ENCODE peak calls at places on chromosomes 7 and 10, in six cellular contexts. One of them, this sample, is unnamed.

GRCh38 chr10:99983280-99983988 is 26.3 kb downstream of the DNMBP start:
- DNase-seq in HCT116: no peak
- DNase-seq in GM23338: no peak
- DNase-seq in transverse colon: no peak
- DNase-seq in H1: no peak
- DNase-seq in suprapubic skin: no peak
- DNase-seq in this sample: no peak

GRCh38 chr7:74228951-74229900 is 19.4 kb downstream of the LAT2 start:
- DNase-seq in transverse colon: no peak
- DNase-seq in suprapubic skin: no peak
- DNase-seq in GM23338: no peak
- DNase-seq in HCT116: no peak
- DNase-seq in H1: no peak
- DNase-seq in this sample: no peak

GRCh38 chr7:138776156-138776833 is 21.5 kb upstream of the TMEM213 start:
- DNase-seq in suprapubic skin: peak; percentile 18
- DNase-seq in HCT116: no peak
- DNase-seq in transverse colon: no peak
- DNase-seq in GM23338: no peak
- DNase-seq in H1: no peak
- DNase-seq in this sample: no peak

GRCh38 chr10:101007915-101008822 is 8.6 kb downstream of the LZTS2 start:
- DNase-seq in suprapubic skin: no peak
- DNase-seq in HCT116: no peak
- DNase-seq in GM23338: no peak
- DNase-seq in H1: no peak
- DNase-seq in transverse colon: no peak
- DNase-seq in this sample: no peak

GRCh38 chr7:151244156-151244870 is 4.2 kb downstream of the SMARCD3 start:
- DNase-seq in GM23338: peak; percentile 85
- DNase-seq in H1: no peak
- DNase-seq in transverse colon: peak; percentile 51
- DNase-seq in HCT116: no peak
- DNase-seq in suprapubic skin: no peak
- DNase-seq in this sample: no peak

GRCh38 chr7:35485436-35485835 is 209.5 kb downstream of the HERPUD2 start:
- DNase-seq in GM23338: no peak
- DNase-seq in suprapubic skin: no peak
- DNase-seq in H1: no peak
- DNase-seq in transverse colon: no peak
- DNase-seq in HCT116: no peak
- DNase-seq in this sample: no peak

GRCh38 chr7:25557379-25557916 is 329.2 kb upstream of the NPVF start:
- DNase-seq in suprapubic skin: no peak
- DNase-seq in HCT116: no peak
- DNase-seq in H1: no peak
- DNase-seq in transverse colon: no peak
- DNase-seq in GM23338: no peak
- DNase-seq in this sample: no peak

GRCh38 chr10:17430647-17431355 is 23.6 kb downstream of the ST8SIA6 start:
- DNase-seq in H1: no peak
- DNase-seq in transverse colon: peak; percentile 72
- DNase-seq in GM23338: peak; percentile 82
- DNase-seq in suprapubic skin: no peak
- DNase-seq in HCT116: peak; percentile 54
- DNase-seq in this sample: no peak

GRCh38 chr10:15439381-15439837 is 68.3 kb upstream of the FAM171A1 start:
- DNase-seq in transverse colon: peak; percentile 19
- DNase-seq in suprapubic skin: no peak
- DNase-seq in HCT116: no peak
- DNase-seq in H1: no peak
- DNase-seq in GM23338: peak; percentile 65
- DNase-seq in this sample: no peak

GRCh38 chr7:132049462-132050304 is 493.3 kb upstream of the PODXL start:
- DNase-seq in H1: no peak
- DNase-seq in HCT116: peak; percentile 16
- DNase-seq in suprapubic skin: no peak
- DNase-seq in GM23338: peak; percentile 78
- DNase-seq in transverse colon: peak; percentile 58
- DNase-seq in this sample: no peak

GRCh38 chr10:120473593-120473992 is 16.6 kb downstream of the PLPP4 start:
- DNase-seq in suprapubic skin: no peak
- DNase-seq in transverse colon: no peak
- DNase-seq in GM23338: no peak
- DNase-seq in HCT116: no peak
- DNase-seq in H1: no peak
- DNase-seq in this sample: no peak

GRCh38 chr7:5214641-5215040 is 24.6 kb downstream of the WIPI2 start:
- DNase-seq in HCT116: no peak
- DNase-seq in transverse colon: no peak
- DNase-seq in GM23338: no peak
- DNase-seq in suprapubic skin: peak; percentile 43
- DNase-seq in H1: no peak
- DNase-seq in this sample: no peak

GRCh38 chr7:102306916-102307677 is 20.4 kb downstream of the SH2B2 start:
- DNase-seq in HCT116: no peak
- DNase-seq in suprapubic skin: no peak
- DNase-seq in H1: peak; percentile 47
- DNase-seq in transverse colon: peak; percentile 89
- DNase-seq in GM23338: peak; percentile 80
- DNase-seq in this sample: no peak

GRCh38 chr7:73685311-73685710 is 1.9 kb downstream of the BUD23 start:
- DNase-seq in suprapubic skin: no peak
- DNase-seq in GM23338: no peak
- DNase-seq in H1: no peak
- DNase-seq in HCT116: no peak
- DNase-seq in transverse colon: no peak
- DNase-seq in this sample: no peak

GRCh38 chr10:1024103-1024502 is 1.6 kb downstream of the IDI2 start:
- DNase-seq in transverse colon: no peak
- DNase-seq in HCT116: no peak
- DNase-seq in H1: no peak
- DNase-seq in GM23338: no peak
- DNase-seq in suprapubic skin: no peak
- DNase-seq in this sample: no peak

GRCh38 chr10:27248215-27248614 is 7.6 kb upstream of the ACBD5 start:
- DNase-seq in H1: no peak
- DNase-seq in HCT116: no peak
- DNase-seq in transverse colon: no peak
- DNase-seq in GM23338: no peak
- DNase-seq in suprapubic skin: no peak
- DNase-seq in this sample: no peak

GRCh38 chr10:115861864-115862263 is 411.1 kb downstream of the GFRA1 start:
- DNase-seq in suprapubic skin: no peak
- DNase-seq in transverse colon: no peak
- DNase-seq in HCT116: no peak
- DNase-seq in GM23338: no peak
- DNase-seq in H1: no peak
- DNase-seq in this sample: no peak

GRCh38 chr7:8128457-8129322 is 133.3 kb downstream of the ICA1 start:
- DNase-seq in suprapubic skin: no peak
- DNase-seq in HCT116: no peak
- DNase-seq in H1: no peak
- DNase-seq in GM23338: no peak
- DNase-seq in transverse colon: no peak
- DNase-seq in this sample: no peak

GRCh38 chr10:516766-517165 is 172.7 kb downstream of the DIP2C start:
- DNase-seq in GM23338: no peak
- DNase-seq in H1: no peak
- DNase-seq in transverse colon: no peak
- DNase-seq in suprapubic skin: no peak
- DNase-seq in HCT116: no peak
- DNase-seq in this sample: no peak

GRCh38 chr10:62687230-62687748 is 117.2 kb upstream of the ADO start:
- DNase-seq in GM23338: no peak
- DNase-seq in HCT116: no peak
- DNase-seq in H1: no peak
- DNase-seq in suprapubic skin: no peak
- DNase-seq in transverse colon: no peak
- DNase-seq in this sample: no peak

GRCh38 chr10:32332299-32332750 is 14.6 kb downstream of the EPC1 start:
- DNase-seq in GM23338: no peak
- DNase-seq in suprapubic skin: no peak
- DNase-seq in H1: no peak
- DNase-seq in HCT116: no peak
- DNase-seq in transverse colon: peak; percentile 30
- DNase-seq in this sample: no peak

GRCh38 chr7:128129224-128129864 is 98.1 kb upstream of the LRRC4 start:
- DNase-seq in HCT116: no peak
- DNase-seq in transverse colon: no peak
- DNase-seq in H1: no peak
- DNase-seq in GM23338: no peak
- DNase-seq in suprapubic skin: no peak
- DNase-seq in this sample: no peak

GRCh38 chr10:131831561-131831960 is 69.2 kb upstream of the PPP2R2D start:
- DNase-seq in suprapubic skin: peak; percentile 71
- DNase-seq in H1: no peak
- DNase-seq in GM23338: no peak
- DNase-seq in transverse colon: no peak
- DNase-seq in HCT116: no peak
- DNase-seq in this sample: no peak

GRCh38 chr7:69635572-69636190 is 37.4 kb downstream of the AUTS2 start:
- DNase-seq in transverse colon: no peak
- DNase-seq in suprapubic skin: no peak
- DNase-seq in H1: no peak
- DNase-seq in HCT116: no peak
- DNase-seq in GM23338: no peak
- DNase-seq in this sample: no peak

DNA sequence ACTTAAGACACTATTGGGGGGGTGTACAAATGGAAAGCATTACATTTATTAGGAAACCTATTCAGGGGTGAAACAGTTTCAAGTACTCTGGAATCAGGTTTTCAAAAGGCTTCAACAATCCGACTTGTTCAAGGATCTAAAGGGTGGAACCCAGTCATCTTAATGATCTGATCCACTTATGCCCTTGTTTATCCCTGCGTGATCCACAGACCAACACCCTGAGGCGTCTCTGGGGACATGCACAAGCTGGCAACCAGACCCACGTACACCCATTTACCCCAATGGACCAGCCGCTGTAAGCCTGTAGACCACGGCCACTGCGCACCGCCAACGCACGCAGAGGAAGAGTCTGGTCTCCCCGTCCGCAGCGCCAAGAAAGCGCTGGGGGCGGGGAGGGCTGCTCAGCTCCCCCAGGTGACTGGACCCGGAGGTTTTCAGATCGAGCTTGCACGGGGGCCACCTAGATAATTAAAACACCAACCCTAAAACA is 13.4 kb downstream of the HNRNPF start:
- DNase-seq in suprapubic skin: no peak
- DNase-seq in transverse colon: no peak
- DNase-seq in H1: no peak
- DNase-seq in HCT116: no peak
- DNase-seq in GM23338: peak; percentile 39
- DNase-seq in this sample: no peak
- TF ChIP-seq POLR2AphosphoS5 in suprapubic skin: no peak
- TF ChIP-seq POLR2AphosphoS5 in transverse colon: no peak
- TF ChIP-seq POLR2AphosphoS5 in H1: no peak
- TF ChIP-seq POLR2AphosphoS5 in HCT116: no peak
- TF ChIP-seq POLR2AphosphoS5 in GM23338: no peak
- TF ChIP-seq POLR2AphosphoS5 in this sample: no peak

GRCh38 chr7:154677454-154677853 is 325.5 kb downstream of the PAXIP1 start:
- DNase-seq in HCT116: no peak
- DNase-seq in GM23338: no peak
- DNase-seq in transverse colon: no peak
- DNase-seq in suprapubic skin: no peak
- DNase-seq in H1: no peak
- DNase-seq in this sample: no peak
- TF ChIP-seq POLR2AphosphoS5 in HCT116: no peak
- TF ChIP-seq POLR2AphosphoS5 in GM23338: no peak
- TF ChIP-seq POLR2AphosphoS5 in transverse colon: no peak
- TF ChIP-seq POLR2AphosphoS5 in suprapubic skin: no peak
- TF ChIP-seq POLR2AphosphoS5 in H1: no peak
- TF ChIP-seq POLR2AphosphoS5 in this sample: no peak

GRCh38 chr10:78550716-78551115 is 517.1 kb downstream of the RPS24 start:
- DNase-seq in HCT116: no peak
- DNase-seq in GM23338: no peak
- DNase-seq in H1: no peak
- DNase-seq in suprapubic skin: no peak
- DNase-seq in transverse colon: no peak
- DNase-seq in this sample: no peak
- TF ChIP-seq POLR2AphosphoS5 in HCT116: no peak
- TF ChIP-seq POLR2AphosphoS5 in GM23338: no peak
- TF ChIP-seq POLR2AphosphoS5 in H1: no peak
- TF ChIP-seq POLR2AphosphoS5 in suprapubic skin: no peak
- TF ChIP-seq POLR2AphosphoS5 in transverse colon: no peak
- TF ChIP-seq POLR2AphosphoS5 in this sample: no peak

GRCh38 chr7:75843470-75844116 is 30.0 kb upstream of the CCL24 start:
- DNase-seq in suprapubic skin: no peak
- DNase-seq in H1: no peak
- DNase-seq in transverse colon: no peak
- DNase-seq in GM23338: no peak
- DNase-seq in HCT116: no peak
- DNase-seq in this sample: no peak

GRCh38 chr7:75844158-75844557 is 30.6 kb upstream of the CCL24 start:
- DNase-seq in suprapubic skin: no peak
- DNase-seq in GM23338: no peak
- DNase-seq in H1: no peak
- DNase-seq in HCT116: no peak
- DNase-seq in transverse colon: no peak
- DNase-seq in this sample: no peak

GRCh38 chr7:75840029-75840428 is 26.4 kb upstream of the CCL24 start:
- DNase-seq in transverse colon: no peak
- DNase-seq in HCT116: no peak
- DNase-seq in H1: no peak
- DNase-seq in GM23338: no peak
- DNase-seq in suprapubic skin: no peak
- DNase-seq in this sample: no peak

GRCh38 chr7:75847707-75848106 is 31.1 kb upstream of the RHBDD2 start:
- DNase-seq in H1: no peak
- DNase-seq in HCT116: no peak
- DNase-seq in transverse colon: no peak
- DNase-seq in GM23338: no peak
- DNase-seq in suprapubic skin: no peak
- DNase-seq in this sample: no peak

GRCh38 chr7:75842836-75843446 is 29.3 kb upstream of the CCL24 start:
- DNase-seq in GM23338: no peak
- DNase-seq in suprapubic skin: no peak
- DNase-seq in transverse colon: no peak
- DNase-seq in HCT116: no peak
- DNase-seq in H1: no peak
- DNase-seq in this sample: peak; percentile 45
- TF ChIP-seq POLR2AphosphoS5 in GM23338: no peak
- TF ChIP-seq POLR2AphosphoS5 in suprapubic skin: no peak
- TF ChIP-seq POLR2AphosphoS5 in transverse colon: no peak
- TF ChIP-seq POLR2AphosphoS5 in HCT116: no peak
- TF ChIP-seq POLR2AphosphoS5 in H1: no peak
- TF ChIP-seq POLR2AphosphoS5 in this sample: no peak

GRCh38 chr7:39414669-39415035 is 151.6 kb upstream of the YAE1 start:
- DNase-seq in HCT116: no peak
- DNase-seq in transverse colon: no peak
- DNase-seq in GM23338: no peak
- DNase-seq in H1: no peak
- DNase-seq in suprapubic skin: no peak
- DNase-seq in this sample: no peak
- TF ChIP-seq POLR2AphosphoS5 in HCT116: no peak
- TF ChIP-seq POLR2AphosphoS5 in transverse colon: no peak
- TF ChIP-seq POLR2AphosphoS5 in GM23338: no peak
- TF ChIP-seq POLR2AphosphoS5 in H1: no peak
- TF ChIP-seq POLR2AphosphoS5 in suprapubic skin: no peak
- TF ChIP-seq POLR2AphosphoS5 in this sample: no peak

GRCh38 chr10:75652136-75652535 is 220.7 kb downstream of the LRMDA start:
- DNase-seq in H1: no peak
- DNase-seq in GM23338: no peak
- DNase-seq in transverse colon: no peak
- DNase-seq in suprapubic skin: no peak
- DNase-seq in HCT116: no peak
- DNase-seq in this sample: no peak
- TF ChIP-seq POLR2AphosphoS5 in H1: no peak
- TF ChIP-seq POLR2AphosphoS5 in GM23338: no peak
- TF ChIP-seq POLR2AphosphoS5 in transverse colon: no peak
- TF ChIP-seq POLR2AphosphoS5 in suprapubic skin: no peak
- TF ChIP-seq POLR2AphosphoS5 in HCT116: no peak
- TF ChIP-seq POLR2AphosphoS5 in this sample: no peak

This sample was measured in SK-N-MC.